ENCODE peak calls at places on chromosome 16, in four cellular contexts. M, D, F and L are unnamed samples.

GRCh38 chr16:53950677-53951076 is 246.7 kb downstream of the FTO start:
- DNase-seq in D (no peak), M (no peak), F (peak; percentile 23), L (no peak)

GRCh38 chr16:50842013-50842505 is 100.2 kb downstream of the CYLD start:
- DNase-seq in F (no peak), D (peak; percentile 37), M (no peak), L (peak; percentile 42)

GRCh38 chr16:15897386-15897785 is 9.0 kb upstream of the CEP20 start:
- DNase-seq in M (no peak), F (no peak), D (no peak), L (no peak)

GRCh38 chr16:12559714-12560113 is 244.0 kb downstream of the CPPED1 start:
- DNase-seq in M (no peak), F (no peak), D (no peak), L (no peak)

GRCh38 chr16:19735074-19735867 is 17.2 kb downstream of the IQCK start:
- DNase-seq in M (no peak), F (no peak), D (no peak), L (no peak)

GRCh38 chr16:680967-681745 is 946 bp downstream of the STUB1 start:
- DNase-seq in M (no peak), D (peak; percentile 64), F (peak; percentile 53), L (peak; percentile 73)

GRCh38 chr16:46920402-46921068 is 36.4 kb downstream of the GPT2 start:
- DNase-seq in M (no peak), F (no peak), D (no peak), L (no peak)

GRCh38 chr16:84461504-84462295 is 42.8 kb downstream of the MEAK7 start:
- DNase-seq in M (no peak), D (no peak), F (no peak), L (no peak)

GRCh38 chr16:72785886-72786285 is 262.0 kb downstream of the ZFHX3 start:
- DNase-seq in D (no peak), M (no peak), F (no peak), L (no peak)

DNA sequence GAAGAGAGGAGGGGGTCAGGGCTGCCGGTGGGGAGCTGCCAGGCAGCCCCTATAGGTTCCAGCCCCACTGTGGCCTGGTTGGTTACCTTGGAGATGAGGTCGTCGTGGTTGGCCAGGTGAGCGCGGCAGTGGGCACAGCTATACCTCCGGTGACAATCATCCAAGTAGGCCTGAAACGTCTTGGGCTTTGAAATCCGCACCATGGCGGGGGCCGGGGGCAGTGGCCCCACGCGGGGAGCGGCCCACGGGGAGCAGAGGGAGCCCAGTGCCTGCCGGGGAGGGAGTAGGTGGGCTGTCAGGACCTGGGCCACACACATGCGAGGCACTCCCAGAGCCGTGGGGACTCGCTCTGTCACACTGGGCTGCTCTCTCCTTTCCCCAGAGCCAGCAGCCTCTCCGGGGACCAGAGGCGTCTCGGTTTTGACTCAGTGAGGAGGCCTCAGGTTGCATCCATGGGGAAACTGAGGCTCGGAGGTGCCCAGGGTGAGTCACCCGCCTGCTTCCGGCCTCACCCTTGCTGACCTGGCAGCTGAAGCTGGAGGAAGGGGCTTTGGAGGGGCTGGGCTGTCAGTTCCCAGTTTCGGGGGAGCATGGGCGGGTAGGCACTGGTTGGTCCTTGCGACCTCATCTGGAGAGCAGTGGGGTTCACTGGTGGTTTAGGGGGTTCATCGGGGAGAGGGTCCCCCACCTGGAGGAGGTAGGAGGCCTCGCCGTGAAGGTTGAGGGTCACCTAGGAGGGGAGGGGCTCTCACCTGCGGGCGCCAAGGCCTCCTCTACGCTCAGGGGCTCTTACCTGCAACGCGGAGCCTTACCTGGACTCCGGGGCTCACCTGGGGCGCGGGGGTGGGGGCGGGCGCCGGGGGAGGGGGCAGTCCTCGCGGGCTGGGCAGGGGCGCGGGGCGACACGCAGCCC is 591 bp downstream of the YPEL3 start:
- DNase-seq in M (no peak), D (no peak), F (peak; percentile 13), L (peak; percentile 71)
- H3K4me3 ChIP-seq in M (peak overlapping the region; percentile 47), D (peak overlapping the region; percentile 61), F (peak overlapping the region; percentile 83), L (peak overlapping the region; percentile 39)

GRCh38 chr16:8407351-8407750 is 183.0 kb downstream of the TMEM114 start:
- DNase-seq in M (no peak), F (no peak), D (no peak), L (no peak)

GRCh38 chr16:8398548-8398947 is 191.8 kb downstream of the TMEM114 start:
- DNase-seq in F (no peak), M (no peak), D (no peak), L (no peak)

GRCh38 chr16:8403978-8404738 is 186.2 kb downstream of the TMEM114 start:
- DNase-seq in D (no peak), M (peak; percentile 42), F (no peak), L (no peak)

GRCh38 chr16:8397223-8397622 is 193.1 kb downstream of the TMEM114 start:
- DNase-seq in F (no peak), M (no peak), D (no peak), L (no peak)

GRCh38 chr16:8402981-8403853 is 187.1 kb downstream of the TMEM114 start:
- DNase-seq in M (no peak), F (peak; percentile 30), D (no peak), L (no peak)
- H3K27me3 ChIP-seq in M (no peaks in the 10 kb centered on the region), F (no peaks in the 10 kb centered on the region), D (no peaks in the 10 kb centered on the region), L (no peaks in the 10 kb centered on the region)

DNA sequence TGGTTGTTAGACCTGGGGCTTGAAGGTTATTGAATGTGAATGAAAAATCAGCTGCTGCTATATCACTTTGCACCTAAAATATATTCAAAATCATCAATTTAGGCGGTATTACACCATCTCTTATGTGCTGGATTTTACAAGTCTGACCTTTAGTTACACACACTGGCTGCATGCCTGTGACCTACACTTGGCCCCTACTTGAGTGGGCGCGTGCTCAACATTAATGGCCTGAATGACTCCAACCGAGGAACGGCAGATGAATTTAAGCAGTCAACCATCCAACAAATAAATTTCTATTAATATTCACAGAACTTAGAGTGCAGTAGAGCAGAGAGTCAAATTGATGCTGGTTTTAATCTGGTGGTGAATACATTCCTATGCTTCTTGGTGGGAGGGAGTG is 239.5 kb downstream of the CDH11 start:
- DNase-seq in M (no peak), D (no peak), F (no peak), L (no peak)
- H3K36me3 ChIP-seq in M (no peaks in the 10 kb centered on the region), D (no peaks in the 10 kb centered on the region), F (no peaks in the 10 kb centered on the region), L (no peaks in the 10 kb centered on the region)

DNA sequence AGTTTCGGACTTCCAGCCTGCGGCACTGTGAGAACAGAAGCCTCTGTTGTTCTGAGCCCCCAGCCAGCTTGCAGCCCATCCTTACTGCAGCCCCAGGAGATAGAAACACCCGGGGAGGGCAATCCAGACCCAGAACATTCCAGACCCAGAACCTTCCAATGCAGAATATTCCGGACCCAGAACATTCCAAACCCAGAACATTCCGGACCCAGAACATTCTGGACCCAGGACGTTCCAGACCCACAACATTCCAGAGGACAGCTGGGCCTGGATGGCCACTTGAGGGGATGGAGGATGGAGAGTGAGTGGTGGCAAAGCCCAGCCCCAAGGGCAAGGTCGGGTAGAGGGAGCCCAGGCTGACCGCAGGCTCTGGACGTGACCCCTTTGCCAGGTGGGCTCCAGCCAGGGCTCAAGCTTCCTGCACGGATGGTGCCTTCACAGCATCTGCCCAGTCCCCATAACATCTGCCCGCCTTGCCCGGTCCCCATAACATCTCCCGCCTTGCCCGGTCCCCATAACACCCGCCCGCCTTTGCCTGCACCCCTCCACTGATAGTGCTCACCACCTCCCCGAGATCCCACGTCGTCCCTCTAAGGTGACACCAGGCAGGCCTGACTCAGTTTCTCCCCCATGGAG is 3.5 kb downstream of the CBFA2T3 start:
- DNase-seq in M (no peak), D (no peak), F (no peak), L (no peak)
- H3K4me3 ChIP-seq in M (no peak overlapping the region), D (no peak overlapping the region), F (no peak overlapping the region), L (no peak overlapping the region)